ENCODE peak calls at places on chromosomes 6 and 20, in four cellular contexts. L is endothelial cell, S is HepG2, R is AG09319. Z is an unnamed sample.

GRCh38 chr6:168026925-168027324 is 29.5 kb downstream of the KIF25 start:
- DNase-seq in L (no peak), S (no peak), R (no peak), Z (no peak)

GRCh38 chr20:53935353-53936084 is 134.9 kb downstream of the BCAS1 start:
- DNase-seq in L (no peak), S (no peak), R (no peak), Z (no peak)

GRCh38 chr6:11718031-11718430 is 60.6 kb downstream of the ADTRP start:
- DNase-seq in L (no peak), S (no peak), R (no peak), Z (no peak)

GRCh38 chr6:135540207-135540877 is 42.8 kb upstream of the AHI1 start:
- DNase-seq in L (no peak), S (no peak), R (no peak), Z (no peak)

GRCh38 chr6:34627296-34627695 is 69.3 kb downstream of the ILRUN start:
- DNase-seq in L (no peak), S (no peak), R (no peak), Z (no peak)

GRCh38 chr20:57410398-57411323 is 19.5 kb downstream of the RBM38 start:
- DNase-seq in L (no peak), S (no peak), R (no peak), Z (no peak)

GRCh38 chr6:33105916-33106871 is 30.4 kb downstream of the HLA-DPB1 start:
- DNase-seq in L (no peak), S (no peak), R (no peak), Z (no peak)

GRCh38 chr6:160996316-160996715 is 4.7 kb downstream of the MAP3K4 start:
- DNase-seq in L (no peak), S (no peak), R (no peak), Z (no peak)

GRCh38 chr20:49603209-49603627 is 35.3 kb upstream of the PTGIS start:
- DNase-seq in L (peak), S (peak), R (peak), Z (peak)

GRCh38 chr6:6348251-6348650 is 27.8 kb upstream of the F13A1 start:
- DNase-seq in L (no peak), S (no peak), R (no peak), Z (no peak)

DNA sequence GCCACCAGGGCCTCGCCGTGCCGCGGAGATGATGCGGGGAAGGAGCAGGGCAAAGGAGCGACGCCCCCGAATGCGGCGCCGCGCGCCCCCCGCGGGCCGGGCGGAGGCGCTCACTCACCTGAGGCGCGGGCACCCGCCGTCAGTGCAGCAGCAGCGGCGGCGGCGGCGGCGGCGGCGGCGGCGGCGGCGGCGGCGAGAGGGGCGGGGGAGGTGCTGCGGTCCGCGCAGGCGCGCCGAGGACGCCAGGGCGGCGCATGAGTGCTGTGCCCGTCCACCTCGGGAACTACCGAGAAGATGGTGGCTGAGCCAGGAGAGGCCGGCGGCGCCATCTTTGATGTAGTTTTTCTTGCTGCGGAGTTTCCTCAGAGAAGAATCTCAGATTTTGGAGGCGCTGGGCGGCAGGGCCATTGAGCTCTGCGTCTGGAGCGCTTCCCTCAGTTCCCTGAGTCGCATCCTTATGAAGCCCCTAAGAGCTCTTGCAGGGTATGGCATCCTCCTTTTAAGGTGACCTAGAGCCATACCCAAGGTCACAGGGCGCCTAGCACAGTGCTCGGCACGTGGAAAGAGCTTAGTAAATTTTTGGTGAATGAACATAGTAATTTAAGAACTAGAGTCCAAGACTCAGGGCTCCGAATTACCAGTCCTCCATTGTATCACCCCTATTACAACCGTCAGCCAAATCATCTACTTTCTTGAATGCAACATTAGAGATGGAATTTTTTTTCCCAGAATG is at the start of gene NDRG3:
- DNase-seq in L (peak), S (peak), R (peak), Z (peak)
- TF ChIP-seq CTCF in L (no peak), S (peak), R (no peak), Z (no peak)

DNA sequence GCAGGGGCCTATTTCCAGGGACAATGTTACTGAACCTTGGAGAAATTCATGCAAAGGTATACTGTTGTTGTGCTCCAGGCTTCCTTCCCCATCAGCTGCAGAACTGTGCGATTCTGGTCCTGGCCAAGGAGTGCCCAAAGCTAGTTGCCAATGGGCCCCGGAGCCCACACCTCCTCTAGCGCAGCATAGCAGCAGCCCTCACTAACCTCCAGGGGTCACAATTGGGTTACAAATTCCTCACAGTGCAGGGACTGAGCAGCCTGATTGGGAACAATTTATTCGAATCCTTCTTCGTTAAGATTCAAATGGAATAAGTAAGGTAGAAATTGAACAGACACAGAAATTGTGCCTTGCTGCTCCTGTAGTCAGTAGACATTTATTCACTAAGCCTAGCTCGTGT is 284.9 kb downstream of the PRKN start:
- DNase-seq in L (peak), S (peak), R (no peak), Z (peak)
- TF ChIP-seq CTCF in L (peak), S (peak), R (no peak), Z (peak)

GRCh38 chr6:137623293-137623692 is 129.1 kb upstream of the OLIG3 start:
- DNase-seq in L (no peak), S (no peak), R (no peak), Z (no peak)

GRCh38 chr6:137631323-137631722 is 137.1 kb upstream of the OLIG3 start:
- DNase-seq in L (no peak), S (no peak), R (no peak), Z (no peak)

GRCh38 chr6:137630666-137631065 is 136.5 kb upstream of the OLIG3 start:
- DNase-seq in L (no peak), S (no peak), R (no peak), Z (peak)

GRCh38 chr6:137625100-137625661 is 131.0 kb upstream of the OLIG3 start:
- DNase-seq in L (no peak), S (no peak), R (no peak), Z (no peak)

GRCh38 chr6:137625808-137626207 is 131.6 kb upstream of the OLIG3 start:
- DNase-seq in L (no peak), S (no peak), R (no peak), Z (no peak)
- TF ChIP-seq CTCF in L (no peak), S (peak), R (no peak), Z (peak)

GRCh38 chr6:43838276-43839036 is 68.4 kb downstream of the VEGFA start:
- DNase-seq in L (peak), S (peak), R (peak), Z (no peak)
- TF ChIP-seq CTCF in L (peak), S (peak), R (peak), Z (peak)

GRCh38 chr6:113185299-113185698 is 671.8 kb upstream of the MARCKS start:
- DNase-seq in L (no peak), S (no peak), R (no peak), Z (no peak)

GRCh38 chr6:113194090-113194489 is 663.1 kb upstream of the MARCKS start:
- DNase-seq in L (no peak), S (no peak), R (no peak), Z (no peak)

GRCh38 chr6:113184736-113185135 is 672.4 kb upstream of the MARCKS start:
- DNase-seq in L (no peak), S (no peak), R (no peak), Z (no peak)

GRCh38 chr6:113187671-113188070 is 669.5 kb upstream of the MARCKS start:
- DNase-seq in L (no peak), S (no peak), R (peak), Z (no peak)

DNA sequence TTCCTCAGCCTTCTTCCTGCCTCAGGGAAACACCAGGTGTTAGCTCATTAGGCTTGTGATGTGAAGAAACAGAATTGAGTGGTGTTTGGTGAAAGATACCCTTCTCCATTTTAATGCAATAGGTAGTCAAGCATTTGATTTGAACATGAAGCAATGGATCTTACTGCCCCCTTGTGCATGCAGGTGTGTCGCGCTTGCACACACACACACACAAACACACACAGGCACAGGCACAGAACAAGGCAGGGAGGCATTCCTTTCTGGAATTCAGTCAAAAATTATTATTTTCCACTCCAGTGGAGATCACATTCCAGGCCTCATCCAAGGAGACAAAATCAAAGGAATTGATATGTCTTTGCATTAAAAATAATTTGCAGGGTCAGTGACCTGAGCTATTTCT is 667.0 kb upstream of the MARCKS start:
- DNase-seq in L (peak), S (no peak), R (no peak), Z (no peak)
- TF ChIP-seq CTCF in L (no peak), S (peak), R (no peak), Z (no peak)

GRCh38 chr6:24549674-24550418 is 55.1 kb downstream of the ALDH5A1 start:
- DNase-seq in L (no peak), S (peak), R (no peak), Z (no peak)

GRCh38 chr6:24545691-24546090 is 50.9 kb downstream of the ALDH5A1 start:
- DNase-seq in L (no peak), S (peak), R (no peak), Z (no peak)

GRCh38 chr6:24549158-24549557 is 54.4 kb downstream of the ALDH5A1 start:
- DNase-seq in L (no peak), S (peak), R (no peak), Z (no peak)

GRCh38 chr6:24546432-24546831 is 51.7 kb downstream of the ALDH5A1 start:
- DNase-seq in L (no peak), S (no peak), R (no peak), Z (no peak)

GRCh38 chr6:24547243-24547642 is 52.5 kb downstream of the ALDH5A1 start:
- DNase-seq in L (no peak), S (peak), R (no peak), Z (no peak)
- TF ChIP-seq CTCF in L (no peak), S (peak), R (no peak), Z (no peak)

Z was measured in glutamatergic neuron.